ENCODE peak calls at places on chromosome 3, in eight cellular contexts. N is suprapubic skin, W is tibial artery, C is MCF 10A, X is upper lobe of right lung, R is foreskin fibroblast, I is uterus, A is activated B cell treated with CpG ODN at 0.5 μM for 24 hours. F is an unnamed sample.

GRCh38 chr3:103002447-103002846 is 567.6 kb downstream of the ZPLD1 start:
- DNase-seq in I (no peak), C (peak; percentile 13), N (no peak), W (no peak), R (no peak), X (no peak), A (no peak), F (no peak)

GRCh38 chr3:46950661-46951241 is 25.8 kb downstream of the CCDC12 start:
- DNase-seq in W (peak; percentile 54), A (no peak), I (no peak), N (no peak), C (no peak), R (no peak), X (no peak), F (no peak)

GRCh38 chr3:58924581-58924980 is 125.2 kb downstream of the CFAP20DC start:
- DNase-seq in I (no peak), N (no peak), C (peak; percentile 10), A (no peak), W (no peak), X (no peak), R (peak; percentile 64), F (no peak)

GRCh38 chr3:138657508-138657907 is 48.9 kb downstream of the FAIM start:
- DNase-seq in C (no peak), I (no peak), R (no peak), A (no peak), W (no peak), X (no peak), N (no peak), F (no peak)

GRCh38 chr3:151753846-151754245 is 20.1 kb downstream of the AADACL2 start:
- DNase-seq in I (no peak), X (no peak), N (no peak), C (peak; percentile 18), R (peak; percentile 4), W (no peak), A (no peak), F (no peak)

GRCh38 chr3:182618085-182618732 is 175.1 kb upstream of the ATP11B start:
- DNase-seq in R (no peak), A (no peak), N (no peak), C (peak; percentile 47), I (no peak), W (no peak), X (no peak), F (no peak)

GRCh38 chr3:182843478-182843877 is 50.2 kb downstream of the ATP11B start:
- DNase-seq in X (no peak), C (no peak), N (no peak), R (peak; percentile 50), W (no peak), A (no peak), I (no peak), F (no peak)

GRCh38 chr3:113242091-113242581 is 30.8 kb downstream of the BOC start:
- DNase-seq in A (no peak), W (no peak), R (no peak), X (no peak), C (no peak), I (peak; percentile 46), N (no peak), F (no peak)

GRCh38 chr3:135473449-135473848 is 492.1 kb upstream of the PPP2R3A start:
- DNase-seq in A (no peak), R (no peak), I (no peak), C (no peak), X (no peak), N (no peak), W (no peak), F (no peak)

GRCh38 chr3:27279153-27279552 is 90.0 kb downstream of the NEK10 start:
- DNase-seq in X (no peak), W (no peak), I (no peak), A (no peak), N (no peak), R (peak; percentile 21), C (peak; percentile 20), F (no peak)

GRCh38 chr3:124268355-124268754 is 276.4 kb upstream of the ROPN1 start:
- DNase-seq in R (no peak), W (no peak), I (no peak), A (no peak), N (no peak), C (no peak), X (no peak), F (no peak)

GRCh38 chr3:126916546-126916945 is 66.4 kb upstream of the PLXNA1 start:
- DNase-seq in N (no peak), X (no peak), C (no peak), W (peak; percentile 33), R (no peak), I (no peak), A (no peak), F (no peak)

GRCh38 chr3:50687916-50688315 is 13.2 kb downstream of the DOCK3 start:
- DNase-seq in N (no peak), A (no peak), C (no peak), W (no peak), X (no peak), R (no peak), I (no peak), F (no peak)

GRCh38 chr3:111352585-111352984 is 189.4 kb upstream of the CD96 start:
- DNase-seq in I (no peak), A (no peak), X (no peak), W (no peak), C (peak; percentile 58), N (no peak), R (no peak), F (no peak)

GRCh38 chr3:112128843-112129727 is 4.0 kb downstream of the GCSAM start:
- DNase-seq in C (peak; percentile 78), A (peak; percentile 39), X (no peak), I (no peak), W (no peak), R (peak; percentile 24), N (no peak), F (no peak)

GRCh38 chr3:107803170-107803569 is 280.4 kb downstream of the BBX start:
- DNase-seq in I (no peak), N (no peak), A (no peak), X (no peak), C (no peak), R (no peak), W (no peak), F (no peak)

DNA sequence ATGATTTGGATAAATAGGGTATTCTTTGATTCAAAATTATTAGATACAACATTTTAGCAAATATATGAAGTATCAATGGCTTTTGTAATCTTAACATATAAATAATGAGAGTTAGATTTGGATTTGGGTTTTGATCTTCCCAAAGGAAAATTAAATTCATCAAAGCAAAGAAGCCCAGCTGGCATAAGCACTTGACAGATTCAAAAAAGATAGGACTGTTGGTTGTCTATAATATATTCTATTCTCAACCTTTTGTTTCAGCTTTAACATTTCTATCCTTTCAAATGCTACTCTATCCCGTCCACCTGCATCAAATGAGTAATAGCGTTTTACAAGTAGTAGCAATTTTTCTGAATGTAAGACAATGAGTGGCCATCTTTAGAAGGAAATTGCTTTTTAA is 277.9 kb downstream of the UBE2E2 start:
- DNase-seq in R (no peak), N (no peak), I (no peak), A (no peak), W (no peak), C (no peak), X (no peak), F (no peak)
- TF ChIP-seq CTCF in R (no peak), N (no peak), I (no peak), A (no peak), W (no peak), C (no peak), X (no peak), F (no peak)

DNA sequence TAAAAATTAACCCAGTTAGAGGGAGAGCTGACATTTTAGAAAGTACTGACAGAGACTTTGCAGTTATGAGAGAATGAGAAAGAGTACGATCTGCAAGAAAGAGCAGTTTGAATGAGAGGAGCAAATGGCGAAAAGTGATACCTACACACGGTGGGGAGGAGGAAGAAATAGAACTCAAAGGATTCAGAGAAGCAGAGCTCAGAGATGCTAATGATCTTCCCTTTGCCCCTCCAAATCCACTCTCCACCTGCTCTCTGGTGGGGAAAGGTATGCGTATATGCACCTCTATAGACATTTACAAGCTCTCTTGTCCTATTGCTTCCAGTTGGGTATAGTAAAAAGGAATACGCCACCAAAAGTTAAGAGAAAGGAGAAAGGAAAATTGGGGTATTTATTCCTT is 123.3 kb upstream of the TTC14 start:
- DNase-seq in N (no peak), I (no peak), W (no peak), X (no peak), A (no peak), R (no peak), C (no peak), F (no peak)
- TF ChIP-seq CTCF in N (no peak), I (no peak), W (no peak), X (no peak), A (no peak), R (no peak), C (no peak), F (no peak)

GRCh38 chr3:33246786-33247185 is 28.2 kb upstream of the SUSD5 start:
- DNase-seq in A (no peak), I (no peak), X (no peak), R (no peak), W (no peak), C (no peak), N (no peak), F (no peak)

GRCh38 chr3:33256249-33256648 is 21.0 kb upstream of the FBXL2 start:
- DNase-seq in I (no peak), C (no peak), N (no peak), A (no peak), R (no peak), X (no peak), W (no peak), F (no peak)

DNA sequence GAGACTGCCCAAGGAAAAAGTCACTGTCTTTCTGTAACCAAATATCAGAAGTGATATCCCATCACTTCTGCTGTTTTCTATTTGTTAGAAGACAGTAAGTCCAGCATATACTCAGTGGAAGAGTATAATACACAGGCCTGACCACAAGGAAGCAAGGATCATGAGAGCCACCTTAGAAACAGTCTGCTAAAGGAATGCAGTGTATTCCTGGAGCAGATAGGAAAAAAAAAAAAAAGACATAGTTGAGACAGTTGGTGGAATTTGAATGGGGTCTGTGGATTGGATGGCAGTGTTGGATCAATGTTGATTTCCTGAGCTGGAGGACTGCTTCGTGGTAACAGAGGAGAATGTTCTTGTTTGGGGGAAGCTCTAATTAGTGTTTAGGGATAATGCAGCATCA is 26.5 kb upstream of the FBXL2 start:
- DNase-seq in I (no peak), X (no peak), C (no peak), A (no peak), W (no peak), R (no peak), N (no peak), F (no peak)
- TF ChIP-seq CTCF in I (no peak), X (no peak), C (no peak), A (no peak), W (no peak), R (no peak), N (no peak), F (no peak)

DNA sequence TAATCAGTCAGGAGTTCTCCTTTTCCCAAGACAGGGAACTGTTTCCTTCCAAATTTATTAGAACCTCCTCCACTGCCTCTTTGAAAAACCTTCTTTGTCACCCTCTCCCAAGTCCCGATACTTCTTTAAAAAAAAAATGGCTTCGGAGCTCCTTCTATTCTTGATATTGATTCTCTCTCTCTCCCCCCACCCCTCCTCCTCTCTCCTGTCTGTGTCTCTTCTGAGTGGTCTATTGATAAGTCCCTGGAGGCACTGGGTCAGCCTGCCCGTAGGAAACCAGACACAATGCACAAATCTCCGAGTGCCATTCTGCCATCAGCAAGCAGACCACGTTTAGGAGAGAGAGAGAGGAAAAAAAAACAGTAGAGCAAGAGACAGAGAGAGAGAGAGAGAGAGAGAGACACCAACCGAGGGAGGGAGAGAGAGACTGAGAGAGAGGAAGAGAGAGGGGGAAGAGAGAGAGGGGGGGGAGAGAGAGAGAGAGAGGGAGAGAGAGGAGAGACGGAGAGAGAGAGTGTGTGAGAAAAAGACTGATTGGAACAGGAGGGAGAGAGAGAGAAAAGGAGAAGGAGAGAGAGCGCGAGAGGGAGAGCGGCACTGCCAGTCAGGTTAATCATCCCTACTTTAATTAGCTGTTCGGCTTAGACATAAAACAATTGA is 160.9 kb downstream of the TIGIT start:
- DNase-seq in I (no peak), X (no peak), R (peak; percentile 49), C (no peak), A (no peak), N (no peak), W (no peak), F (no peak)
- TF ChIP-seq CTCF in I (peak; percentile 54), X (peak; percentile 5), R (no peak), C (no peak), A (no peak), N (no peak), W (peak; percentile 29), F (no peak)

F was measured in osteocyte.